ENCODE peak calls at places on chromosomes 1 and 21, in nine cellular contexts. One of them, this sample, is unnamed.

GRCh38 chr1:8070381-8070811 is 44.3 kb upstream of the ERRFI1 start:
- DNase-seq in stimulated activated naive CD8-positive, alpha-beta T cell treated with anti-CD3 and anti-CD28 coated beads, Interleukin-15, Interleukin-2, amounts not matched to agents 100 U/mL and 50 U/mL, for 24 hours: no peak
- DNase-seq in activated CD4-positive, alpha-beta T cell treated with anti-CD3 and anti-CD28 coated beads, Interleukin-2, amount 50 U/mL, for 1 hour: no peak
- DNase-seq in PC-3: peak; percentile 94
- DNase-seq in psoas muscle: no peak
- DNase-seq in fibroblast of the conjunctiva: no peak
- DNase-seq in nucleus accumbens: no peak
- DNase-seq in Right ventricle myocardium superior: no peak
- DNase-seq in GM20000: no peak
- DNase-seq in this sample: no peak

GRCh38 chr1:116066868-116067563 is 44.2 kb upstream of the MAB21L3 start:
- DNase-seq in PC-3: no peak
- DNase-seq in psoas muscle: no peak
- DNase-seq in GM20000: no peak
- DNase-seq in activated CD4-positive, alpha-beta T cell treated with anti-CD3 and anti-CD28 coated beads, Interleukin-2, amount 50 U/mL, for 1 hour: no peak
- DNase-seq in Right ventricle myocardium superior: no peak
- DNase-seq in stimulated activated naive CD8-positive, alpha-beta T cell treated with anti-CD3 and anti-CD28 coated beads, Interleukin-15, Interleukin-2, amounts not matched to agents 100 U/mL and 50 U/mL, for 24 hours: no peak
- DNase-seq in nucleus accumbens: no peak
- DNase-seq in fibroblast of the conjunctiva: peak; percentile 93
- DNase-seq in this sample: no peak

GRCh38 chr21:34889287-34889536 is 159.9 kb downstream of the RUNX1 start:
- DNase-seq in nucleus accumbens: no peak
- DNase-seq in psoas muscle: peak; percentile 60
- DNase-seq in activated CD4-positive, alpha-beta T cell treated with anti-CD3 and anti-CD28 coated beads, Interleukin-2, amount 50 U/mL, for 1 hour: peak; percentile 58
- DNase-seq in PC-3: peak; percentile 50
- DNase-seq in fibroblast of the conjunctiva: no peak
- DNase-seq in GM20000: no peak
- DNase-seq in stimulated activated naive CD8-positive, alpha-beta T cell treated with anti-CD3 and anti-CD28 coated beads, Interleukin-15, Interleukin-2, amounts not matched to agents 100 U/mL and 50 U/mL, for 24 hours: peak; percentile 68
- DNase-seq in Right ventricle myocardium superior: no peak
- DNase-seq in this sample: peak; percentile 65

GRCh38 chr1:48999321-48999720 is 222.6 kb upstream of the BEND5 start:
- DNase-seq in nucleus accumbens: no peak
- DNase-seq in Right ventricle myocardium superior: no peak
- DNase-seq in stimulated activated naive CD8-positive, alpha-beta T cell treated with anti-CD3 and anti-CD28 coated beads, Interleukin-15, Interleukin-2, amounts not matched to agents 100 U/mL and 50 U/mL, for 24 hours: no peak
- DNase-seq in GM20000: no peak
- DNase-seq in activated CD4-positive, alpha-beta T cell treated with anti-CD3 and anti-CD28 coated beads, Interleukin-2, amount 50 U/mL, for 1 hour: no peak
- DNase-seq in PC-3: no peak
- DNase-seq in fibroblast of the conjunctiva: no peak
- DNase-seq in psoas muscle: no peak
- DNase-seq in this sample: no peak

GRCh38 chr1:15948600-15949452 is 27.1 kb downstream of the ZBTB17 start:
- DNase-seq in PC-3: no peak
- DNase-seq in nucleus accumbens: no peak
- DNase-seq in psoas muscle: peak; percentile 82
- DNase-seq in GM20000: peak; percentile 76
- DNase-seq in activated CD4-positive, alpha-beta T cell treated with anti-CD3 and anti-CD28 coated beads, Interleukin-2, amount 50 U/mL, for 1 hour: no peak
- DNase-seq in stimulated activated naive CD8-positive, alpha-beta T cell treated with anti-CD3 and anti-CD28 coated beads, Interleukin-15, Interleukin-2, amounts not matched to agents 100 U/mL and 50 U/mL, for 24 hours: peak; percentile 65
- DNase-seq in Right ventricle myocardium superior: peak; percentile 76
- DNase-seq in fibroblast of the conjunctiva: peak; percentile 82
- DNase-seq in this sample: peak; percentile 46

GRCh38 chr1:183279835-183280234 is 93.8 kb downstream of the LAMC2 start:
- DNase-seq in stimulated activated naive CD8-positive, alpha-beta T cell treated with anti-CD3 and anti-CD28 coated beads, Interleukin-15, Interleukin-2, amounts not matched to agents 100 U/mL and 50 U/mL, for 24 hours: no peak
- DNase-seq in GM20000: no peak
- DNase-seq in fibroblast of the conjunctiva: peak; percentile 80
- DNase-seq in Right ventricle myocardium superior: peak; percentile 80
- DNase-seq in nucleus accumbens: no peak
- DNase-seq in activated CD4-positive, alpha-beta T cell treated with anti-CD3 and anti-CD28 coated beads, Interleukin-2, amount 50 U/mL, for 1 hour: no peak
- DNase-seq in psoas muscle: peak; percentile 63
- DNase-seq in PC-3: peak; percentile 67
- DNase-seq in this sample: peak; percentile 74

GRCh38 chr1:34591751-34592629 is 162.9 kb upstream of the GJB5 start:
- DNase-seq in stimulated activated naive CD8-positive, alpha-beta T cell treated with anti-CD3 and anti-CD28 coated beads, Interleukin-15, Interleukin-2, amounts not matched to agents 100 U/mL and 50 U/mL, for 24 hours: no peak
- DNase-seq in fibroblast of the conjunctiva: no peak
- DNase-seq in nucleus accumbens: no peak
- DNase-seq in Right ventricle myocardium superior: no peak
- DNase-seq in PC-3: peak; percentile 25
- DNase-seq in GM20000: no peak
- DNase-seq in activated CD4-positive, alpha-beta T cell treated with anti-CD3 and anti-CD28 coated beads, Interleukin-2, amount 50 U/mL, for 1 hour: no peak
- DNase-seq in psoas muscle: no peak
- DNase-seq in this sample: no peak

GRCh38 chr1:26696645-26697440 is 1.0 kb downstream of the ARID1A start:
- DNase-seq in PC-3: no peak
- DNase-seq in psoas muscle: peak; percentile 43
- DNase-seq in fibroblast of the conjunctiva: no peak
- DNase-seq in stimulated activated naive CD8-positive, alpha-beta T cell treated with anti-CD3 and anti-CD28 coated beads, Interleukin-15, Interleukin-2, amounts not matched to agents 100 U/mL and 50 U/mL, for 24 hours: peak; percentile 75
- DNase-seq in activated CD4-positive, alpha-beta T cell treated with anti-CD3 and anti-CD28 coated beads, Interleukin-2, amount 50 U/mL, for 1 hour: peak; percentile 69
- DNase-seq in nucleus accumbens: no peak
- DNase-seq in Right ventricle myocardium superior: peak; percentile 66
- DNase-seq in GM20000: peak; percentile 72
- DNase-seq in this sample: peak; percentile 69

GRCh38 chr1:54125671-54126070 is 27.1 kb downstream of the CDCP2 start:
- DNase-seq in PC-3: peak; percentile 21
- DNase-seq in activated CD4-positive, alpha-beta T cell treated with anti-CD3 and anti-CD28 coated beads, Interleukin-2, amount 50 U/mL, for 1 hour: no peak
- DNase-seq in GM20000: no peak
- DNase-seq in nucleus accumbens: no peak
- DNase-seq in psoas muscle: peak; percentile 63
- DNase-seq in Right ventricle myocardium superior: peak; percentile 44
- DNase-seq in fibroblast of the conjunctiva: no peak
- DNase-seq in stimulated activated naive CD8-positive, alpha-beta T cell treated with anti-CD3 and anti-CD28 coated beads, Interleukin-15, Interleukin-2, amounts not matched to agents 100 U/mL and 50 U/mL, for 24 hours: no peak
- DNase-seq in this sample: peak; percentile 73

GRCh38 chr1:15684468-15685283 is 556 bp downstream of the PLEKHM2 start:
- DNase-seq in GM20000: peak; percentile 59
- DNase-seq in psoas muscle: peak; percentile 59
- DNase-seq in stimulated activated naive CD8-positive, alpha-beta T cell treated with anti-CD3 and anti-CD28 coated beads, Interleukin-15, Interleukin-2, amounts not matched to agents 100 U/mL and 50 U/mL, for 24 hours: peak; percentile 50
- DNase-seq in activated CD4-positive, alpha-beta T cell treated with anti-CD3 and anti-CD28 coated beads, Interleukin-2, amount 50 U/mL, for 1 hour: peak; percentile 23
- DNase-seq in fibroblast of the conjunctiva: no peak
- DNase-seq in nucleus accumbens: no peak
- DNase-seq in PC-3: no peak
- DNase-seq in Right ventricle myocardium superior: peak; percentile 67
- DNase-seq in this sample: peak; percentile 64

GRCh38 chr21:46004168-46004861 is 22.7 kb downstream of the COL6A1 start:
- DNase-seq in fibroblast of the conjunctiva: no peak
- DNase-seq in GM20000: no peak
- DNase-seq in PC-3: no peak
- DNase-seq in Right ventricle myocardium superior: peak; percentile 42
- DNase-seq in activated CD4-positive, alpha-beta T cell treated with anti-CD3 and anti-CD28 coated beads, Interleukin-2, amount 50 U/mL, for 1 hour: no peak
- DNase-seq in psoas muscle: no peak
- DNase-seq in stimulated activated naive CD8-positive, alpha-beta T cell treated with anti-CD3 and anti-CD28 coated beads, Interleukin-15, Interleukin-2, amounts not matched to agents 100 U/mL and 50 U/mL, for 24 hours: peak; percentile 1
- DNase-seq in nucleus accumbens: no peak
- DNase-seq in this sample: no peak

GRCh38 chr1:73617145-73617544 is 580.8 kb downstream of the LRRIQ3 start:
- DNase-seq in stimulated activated naive CD8-positive, alpha-beta T cell treated with anti-CD3 and anti-CD28 coated beads, Interleukin-15, Interleukin-2, amounts not matched to agents 100 U/mL and 50 U/mL, for 24 hours: no peak
- DNase-seq in Right ventricle myocardium superior: no peak
- DNase-seq in fibroblast of the conjunctiva: no peak
- DNase-seq in GM20000: no peak
- DNase-seq in activated CD4-positive, alpha-beta T cell treated with anti-CD3 and anti-CD28 coated beads, Interleukin-2, amount 50 U/mL, for 1 hour: no peak
- DNase-seq in psoas muscle: no peak
- DNase-seq in nucleus accumbens: no peak
- DNase-seq in PC-3: no peak
- DNase-seq in this sample: no peak

GRCh38 chr1:39410915-39411436 is 80.5 kb upstream of the BMP8A start:
- DNase-seq in fibroblast of the conjunctiva: peak; percentile 94
- DNase-seq in GM20000: peak; percentile 82
- DNase-seq in psoas muscle: peak; percentile 82
- DNase-seq in nucleus accumbens: no peak
- DNase-seq in PC-3: peak; percentile 89
- DNase-seq in Right ventricle myocardium superior: peak; percentile 88
- DNase-seq in activated CD4-positive, alpha-beta T cell treated with anti-CD3 and anti-CD28 coated beads, Interleukin-2, amount 50 U/mL, for 1 hour: peak; percentile 70
- DNase-seq in stimulated activated naive CD8-positive, alpha-beta T cell treated with anti-CD3 and anti-CD28 coated beads, Interleukin-15, Interleukin-2, amounts not matched to agents 100 U/mL and 50 U/mL, for 24 hours: peak; percentile 55
- DNase-seq in this sample: peak; percentile 76

GRCh38 chr1:38728176-38728908 is 131.2 kb downstream of the RRAGC start:
- DNase-seq in PC-3: peak; percentile 4
- DNase-seq in psoas muscle: peak; percentile 24
- DNase-seq in stimulated activated naive CD8-positive, alpha-beta T cell treated with anti-CD3 and anti-CD28 coated beads, Interleukin-15, Interleukin-2, amounts not matched to agents 100 U/mL and 50 U/mL, for 24 hours: no peak
- DNase-seq in Right ventricle myocardium superior: peak; percentile 64
- DNase-seq in nucleus accumbens: peak; percentile 32
- DNase-seq in GM20000: no peak
- DNase-seq in fibroblast of the conjunctiva: peak; percentile 52
- DNase-seq in activated CD4-positive, alpha-beta T cell treated with anti-CD3 and anti-CD28 coated beads, Interleukin-2, amount 50 U/mL, for 1 hour: no peak
- DNase-seq in this sample: no peak

GRCh38 chr1:101203812-101204540 is 32.8 kb upstream of the S1PR1 start:
- DNase-seq in PC-3: peak; percentile 5
- DNase-seq in stimulated activated naive CD8-positive, alpha-beta T cell treated with anti-CD3 and anti-CD28 coated beads, Interleukin-15, Interleukin-2, amounts not matched to agents 100 U/mL and 50 U/mL, for 24 hours: no peak
- DNase-seq in GM20000: no peak
- DNase-seq in activated CD4-positive, alpha-beta T cell treated with anti-CD3 and anti-CD28 coated beads, Interleukin-2, amount 50 U/mL, for 1 hour: no peak
- DNase-seq in fibroblast of the conjunctiva: no peak
- DNase-seq in Right ventricle myocardium superior: no peak
- DNase-seq in nucleus accumbens: no peak
- DNase-seq in psoas muscle: no peak
- DNase-seq in this sample: no peak

GRCh38 chr1:112260699-112261098 is 135.3 kb upstream of the CTTNBP2NL start:
- DNase-seq in fibroblast of the conjunctiva: no peak
- DNase-seq in Right ventricle myocardium superior: no peak
- DNase-seq in activated CD4-positive, alpha-beta T cell treated with anti-CD3 and anti-CD28 coated beads, Interleukin-2, amount 50 U/mL, for 1 hour: no peak
- DNase-seq in nucleus accumbens: no peak
- DNase-seq in stimulated activated naive CD8-positive, alpha-beta T cell treated with anti-CD3 and anti-CD28 coated beads, Interleukin-15, Interleukin-2, amounts not matched to agents 100 U/mL and 50 U/mL, for 24 hours: no peak
- DNase-seq in PC-3: no peak
- DNase-seq in GM20000: no peak
- DNase-seq in psoas muscle: no peak
- DNase-seq in this sample: no peak

GRCh38 chr1:245715970-245716369 is 561.2 kb downstream of the KIF26B start:
- DNase-seq in activated CD4-positive, alpha-beta T cell treated with anti-CD3 and anti-CD28 coated beads, Interleukin-2, amount 50 U/mL, for 1 hour: no peak
- DNase-seq in stimulated activated naive CD8-positive, alpha-beta T cell treated with anti-CD3 and anti-CD28 coated beads, Interleukin-15, Interleukin-2, amounts not matched to agents 100 U/mL and 50 U/mL, for 24 hours: no peak
- DNase-seq in nucleus accumbens: no peak
- DNase-seq in GM20000: no peak
- DNase-seq in fibroblast of the conjunctiva: peak; percentile 10
- DNase-seq in psoas muscle: no peak
- DNase-seq in PC-3: peak; percentile 97
- DNase-seq in Right ventricle myocardium superior: no peak
- DNase-seq in this sample: no peak

GRCh38 chr1:18738617-18739016 is 108.0 kb downstream of the PAX7 start:
- DNase-seq in PC-3: no peak
- DNase-seq in psoas muscle: no peak
- DNase-seq in GM20000: no peak
- DNase-seq in nucleus accumbens: no peak
- DNase-seq in stimulated activated naive CD8-positive, alpha-beta T cell treated with anti-CD3 and anti-CD28 coated beads, Interleukin-15, Interleukin-2, amounts not matched to agents 100 U/mL and 50 U/mL, for 24 hours: no peak
- DNase-seq in fibroblast of the conjunctiva: no peak
- DNase-seq in activated CD4-positive, alpha-beta T cell treated with anti-CD3 and anti-CD28 coated beads, Interleukin-2, amount 50 U/mL, for 1 hour: no peak
- DNase-seq in Right ventricle myocardium superior: no peak
- DNase-seq in this sample: no peak

GRCh38 chr1:164857439-164857838 is 298.5 kb downstream of the PBX1 start:
- DNase-seq in PC-3: no peak
- DNase-seq in nucleus accumbens: no peak
- DNase-seq in stimulated activated naive CD8-positive, alpha-beta T cell treated with anti-CD3 and anti-CD28 coated beads, Interleukin-15, Interleukin-2, amounts not matched to agents 100 U/mL and 50 U/mL, for 24 hours: no peak
- DNase-seq in fibroblast of the conjunctiva: no peak
- DNase-seq in activated CD4-positive, alpha-beta T cell treated with anti-CD3 and anti-CD28 coated beads, Interleukin-2, amount 50 U/mL, for 1 hour: no peak
- DNase-seq in GM20000: no peak
- DNase-seq in psoas muscle: no peak
- DNase-seq in Right ventricle myocardium superior: no peak
- DNase-seq in this sample: no peak

GRCh38 chr1:154548028-154548427 is 10.4 kb downstream of the UBE2Q1 start:
- DNase-seq in Right ventricle myocardium superior: peak; percentile 61
- DNase-seq in PC-3: no peak
- DNase-seq in nucleus accumbens: no peak
- DNase-seq in psoas muscle: no peak
- DNase-seq in GM20000: no peak
- DNase-seq in fibroblast of the conjunctiva: no peak
- DNase-seq in activated CD4-positive, alpha-beta T cell treated with anti-CD3 and anti-CD28 coated beads, Interleukin-2, amount 50 U/mL, for 1 hour: no peak
- DNase-seq in stimulated activated naive CD8-positive, alpha-beta T cell treated with anti-CD3 and anti-CD28 coated beads, Interleukin-15, Interleukin-2, amounts not matched to agents 100 U/mL and 50 U/mL, for 24 hours: no peak
- DNase-seq in this sample: peak; percentile 92

GRCh38 chr21:36596174-36596573 is 102.7 kb upstream of the SIM2 start:
- DNase-seq in psoas muscle: no peak
- DNase-seq in activated CD4-positive, alpha-beta T cell treated with anti-CD3 and anti-CD28 coated beads, Interleukin-2, amount 50 U/mL, for 1 hour: no peak
- DNase-seq in nucleus accumbens: no peak
- DNase-seq in PC-3: no peak
- DNase-seq in fibroblast of the conjunctiva: no peak
- DNase-seq in stimulated activated naive CD8-positive, alpha-beta T cell treated with anti-CD3 and anti-CD28 coated beads, Interleukin-15, Interleukin-2, amounts not matched to agents 100 U/mL and 50 U/mL, for 24 hours: no peak
- DNase-seq in Right ventricle myocardium superior: no peak
- DNase-seq in GM20000: no peak
- DNase-seq in this sample: no peak

GRCh38 chr1:82449671-82450070 is 648.9 kb downstream of the ADGRL2 start:
- DNase-seq in stimulated activated naive CD8-positive, alpha-beta T cell treated with anti-CD3 and anti-CD28 coated beads, Interleukin-15, Interleukin-2, amounts not matched to agents 100 U/mL and 50 U/mL, for 24 hours: no peak
- DNase-seq in psoas muscle: no peak
- DNase-seq in GM20000: no peak
- DNase-seq in PC-3: no peak
- DNase-seq in fibroblast of the conjunctiva: no peak
- DNase-seq in activated CD4-positive, alpha-beta T cell treated with anti-CD3 and anti-CD28 coated beads, Interleukin-2, amount 50 U/mL, for 1 hour: no peak
- DNase-seq in Right ventricle myocardium superior: no peak
- DNase-seq in nucleus accumbens: no peak
- DNase-seq in this sample: no peak

GRCh38 chr1:187471555-187471954 is 642.8 kb downstream of the PLA2G4A start:
- DNase-seq in Right ventricle myocardium superior: no peak
- DNase-seq in PC-3: peak; percentile 44
- DNase-seq in stimulated activated naive CD8-positive, alpha-beta T cell treated with anti-CD3 and anti-CD28 coated beads, Interleukin-15, Interleukin-2, amounts not matched to agents 100 U/mL and 50 U/mL, for 24 hours: no peak
- DNase-seq in fibroblast of the conjunctiva: no peak
- DNase-seq in activated CD4-positive, alpha-beta T cell treated with anti-CD3 and anti-CD28 coated beads, Interleukin-2, amount 50 U/mL, for 1 hour: no peak
- DNase-seq in nucleus accumbens: no peak
- DNase-seq in psoas muscle: no peak
- DNase-seq in GM20000: no peak
- DNase-seq in this sample: no peak

GRCh38 chr1:198543670-198544260 is 3.3 kb upstream of the ATP6V1G3 start:
- DNase-seq in stimulated activated naive CD8-positive, alpha-beta T cell treated with anti-CD3 and anti-CD28 coated beads, Interleukin-15, Interleukin-2, amounts not matched to agents 100 U/mL and 50 U/mL, for 24 hours: no peak
- DNase-seq in Right ventricle myocardium superior: no peak
- DNase-seq in nucleus accumbens: no peak
- DNase-seq in GM20000: no peak
- DNase-seq in PC-3: no peak
- DNase-seq in fibroblast of the conjunctiva: no peak
- DNase-seq in activated CD4-positive, alpha-beta T cell treated with anti-CD3 and anti-CD28 coated beads, Interleukin-2, amount 50 U/mL, for 1 hour: no peak
- DNase-seq in psoas muscle: no peak
- DNase-seq in this sample: no peak

This sample was measured in right lobe of liver.